ENCODE peak calls at places on chromosomes 6 and 20, in four cellular contexts. One of them, this sample, is unnamed. For H3K27me3, the result is how much of the 10 kb centered on the place peaks cover.

GRCh38 chr6:33621396-33622388 is 570 bp downstream of the ITPR3 start:
- DNase-seq in endodermal cell: peak
- DNase-seq in adrenal gland: peak
- DNase-seq in Caco-2: no peak
- DNase-seq in this sample: peak

GRCh38 chr6:135938588-135939215 is 87.2 kb downstream of the PDE7B start:
- DNase-seq in endodermal cell: peak
- DNase-seq in adrenal gland: peak
- DNase-seq in Caco-2: no peak
- DNase-seq in this sample: no peak

GRCh38 chr6:89582669-89583325 is 55.8 kb downstream of the LYRM2 start:
- DNase-seq in endodermal cell: no peak
- DNase-seq in adrenal gland: no peak
- DNase-seq in Caco-2: no peak
- DNase-seq in this sample: no peak

GRCh38 chr6:122622404-122622938 is 12.3 kb downstream of the PKIB start:
- DNase-seq in endodermal cell: no peak
- DNase-seq in adrenal gland: no peak
- DNase-seq in Caco-2: no peak
- DNase-seq in this sample: no peak

GRCh38 chr6:130675072-130675471 is 152.1 kb upstream of the SMLR1 start:
- DNase-seq in endodermal cell: no peak
- DNase-seq in adrenal gland: no peak
- DNase-seq in Caco-2: no peak
- DNase-seq in this sample: no peak

GRCh38 chr6:119612871-119613515 is 263.4 kb upstream of the MAN1A1 start:
- DNase-seq in endodermal cell: no peak
- DNase-seq in adrenal gland: no peak
- DNase-seq in Caco-2: no peak
- DNase-seq in this sample: no peak

GRCh38 chr6:53239526-53239925 is 90.9 kb upstream of the GCM1 start:
- DNase-seq in endodermal cell: no peak
- DNase-seq in adrenal gland: no peak
- DNase-seq in Caco-2: no peak
- DNase-seq in this sample: no peak

GRCh38 chr6:3137057-3137777 is 18.7 kb downstream of the BPHL start:
- DNase-seq in endodermal cell: no peak
- DNase-seq in adrenal gland: no peak
- DNase-seq in Caco-2: no peak
- DNase-seq in this sample: no peak

GRCh38 chr6:163415620-163416379 is 1.3 kb downstream of the QKI start:
- DNase-seq in endodermal cell: peak
- DNase-seq in adrenal gland: peak
- DNase-seq in Caco-2: no peak
- DNase-seq in this sample: no peak

GRCh38 chr6:37276916-37277509 is 19.1 kb upstream of the TMEM217 start:
- DNase-seq in endodermal cell: no peak
- DNase-seq in adrenal gland: no peak
- DNase-seq in Caco-2: no peak
- DNase-seq in this sample: no peak

GRCh38 chr6:153553627-153554026 is 422.5 kb upstream of the RGS17 start:
- DNase-seq in endodermal cell: peak
- DNase-seq in adrenal gland: no peak
- DNase-seq in Caco-2: no peak
- DNase-seq in this sample: no peak

GRCh38 chr6:125942677-125943527 is 13.7 kb upstream of the HINT3 start:
- DNase-seq in endodermal cell: no peak
- DNase-seq in adrenal gland: no peak
- DNase-seq in Caco-2: peak
- DNase-seq in this sample: no peak

GRCh38 chr6:155186052-155186658 is 77.7 kb upstream of the CLDN20 start:
- DNase-seq in endodermal cell: peak
- DNase-seq in adrenal gland: no peak
- DNase-seq in Caco-2: no peak
- DNase-seq in this sample: no peak

DNA sequence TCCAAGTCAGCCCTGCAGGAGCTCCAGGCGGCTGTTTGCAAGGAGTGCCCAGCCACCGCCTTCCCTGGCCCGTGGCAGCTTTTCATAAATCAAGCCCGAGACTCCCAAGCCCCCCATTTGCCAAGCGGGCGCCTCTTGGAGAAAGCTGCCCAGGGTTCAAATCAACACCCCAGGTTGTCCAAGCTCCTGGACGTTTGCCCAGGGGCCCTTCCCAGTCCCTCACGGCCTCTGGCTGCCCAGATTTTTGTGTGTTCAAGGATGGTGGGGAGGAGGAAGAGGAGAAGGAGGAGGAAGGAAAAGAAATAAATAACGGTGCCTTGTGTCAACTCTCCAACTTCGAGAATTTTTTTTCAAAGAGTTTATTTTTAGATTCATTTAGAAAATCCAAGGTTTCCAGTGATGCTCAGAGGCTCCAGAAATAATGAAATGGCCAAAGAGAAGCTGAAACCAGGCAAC is 20.6 kb upstream of the NFATC2 start:
- DNase-seq in endodermal cell: no peak
- DNase-seq in adrenal gland: no peak
- DNase-seq in Caco-2: no peak
- DNase-seq in this sample: no peak
- H3K27me3 ChIP-seq in endodermal cell: under half
- H3K27me3 ChIP-seq in adrenal gland: under half
- H3K27me3 ChIP-seq in Caco-2: under half
- H3K27me3 ChIP-seq in this sample: half or more

GRCh38 chr20:37927410-37928048 is 24.6 kb downstream of the VSTM2L start:
- DNase-seq in endodermal cell: no peak
- DNase-seq in adrenal gland: no peak
- DNase-seq in Caco-2: no peak
- DNase-seq in this sample: no peak

GRCh38 chr20:37925265-37926165 is 22.6 kb downstream of the VSTM2L start:
- DNase-seq in endodermal cell: peak
- DNase-seq in adrenal gland: no peak
- DNase-seq in Caco-2: no peak
- DNase-seq in this sample: no peak

GRCh38 chr20:37922016-37922415 is 19.1 kb downstream of the VSTM2L start:
- DNase-seq in endodermal cell: no peak
- DNase-seq in adrenal gland: no peak
- DNase-seq in Caco-2: no peak
- DNase-seq in this sample: no peak

GRCh38 chr20:37929366-37930014 is 26.6 kb downstream of the VSTM2L start:
- DNase-seq in endodermal cell: no peak
- DNase-seq in adrenal gland: no peak
- DNase-seq in Caco-2: no peak
- DNase-seq in this sample: no peak

DNA sequence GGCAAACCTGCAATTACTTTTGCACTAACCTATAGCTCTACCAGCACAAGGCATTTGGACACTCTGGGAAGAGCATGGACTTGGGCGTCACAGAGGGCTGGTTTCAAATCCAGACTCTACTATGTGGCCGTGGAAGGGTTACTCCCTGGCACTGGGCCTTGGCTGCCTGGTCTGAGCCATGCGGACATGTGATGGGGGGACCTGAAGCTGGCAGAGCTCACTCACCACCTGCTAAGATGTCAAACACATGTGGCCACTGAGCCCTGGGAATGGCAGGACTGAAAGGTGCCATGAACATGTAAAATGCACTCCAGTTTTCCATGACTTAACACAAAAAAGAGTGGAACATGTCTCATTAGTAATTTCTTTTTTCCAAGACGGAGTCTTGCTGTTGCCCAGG is 23.7 kb downstream of the VSTM2L start:
- DNase-seq in endodermal cell: no peak
- DNase-seq in adrenal gland: no peak
- DNase-seq in Caco-2: no peak
- DNase-seq in this sample: no peak
- H3K27me3 ChIP-seq in endodermal cell: under half
- H3K27me3 ChIP-seq in adrenal gland: under half
- H3K27me3 ChIP-seq in Caco-2: under half
- H3K27me3 ChIP-seq in this sample: under half

GRCh38 chr20:63469713-63470101 is 2.7 kb downstream of the KCNQ2 start:
- DNase-seq in endodermal cell: no peak
- DNase-seq in adrenal gland: no peak
- DNase-seq in Caco-2: no peak
- DNase-seq in this sample: no peak
- H3K27me3 ChIP-seq in endodermal cell: under half
- H3K27me3 ChIP-seq in adrenal gland: half or more
- H3K27me3 ChIP-seq in Caco-2: under half
- H3K27me3 ChIP-seq in this sample: half or more

GRCh38 chr6:4296552-4296951 is 161.2 kb upstream of the ECI2 start:
- DNase-seq in endodermal cell: peak
- DNase-seq in adrenal gland: no peak
- DNase-seq in Caco-2: no peak
- DNase-seq in this sample: no peak

GRCh38 chr6:4300917-4301316 is 165.5 kb upstream of the ECI2 start:
- DNase-seq in endodermal cell: no peak
- DNase-seq in adrenal gland: no peak
- DNase-seq in Caco-2: no peak
- DNase-seq in this sample: no peak

GRCh38 chr6:4301871-4302270 is 166.5 kb upstream of the ECI2 start:
- DNase-seq in endodermal cell: no peak
- DNase-seq in adrenal gland: no peak
- DNase-seq in Caco-2: no peak
- DNase-seq in this sample: no peak

GRCh38 chr6:4297348-4297747 is 162.0 kb upstream of the ECI2 start:
- DNase-seq in endodermal cell: no peak
- DNase-seq in adrenal gland: no peak
- DNase-seq in Caco-2: no peak
- DNase-seq in this sample: no peak

GRCh38 chr6:4299476-4299875 is 164.1 kb upstream of the ECI2 start:
- DNase-seq in endodermal cell: no peak
- DNase-seq in adrenal gland: no peak
- DNase-seq in Caco-2: no peak
- DNase-seq in this sample: peak
- H3K27me3 ChIP-seq in endodermal cell: under half
- H3K27me3 ChIP-seq in adrenal gland: under half
- H3K27me3 ChIP-seq in Caco-2: under half
- H3K27me3 ChIP-seq in this sample: under half

This sample was measured in PC-9.